ENCODE peak calls at places on chromosome X, in eight cellular contexts. L is kidney epithelial cell, Q is T-helper 9 cell, W is ELF-1, S is iris pigment epithelial cell, X is suprapubic skin, H is AML-193, M is left lung. A is an unnamed sample.

GRCh38 chrX:109880629-109881028 is 122.3 kb upstream of the TMEM164 start:
- DNase-seq in X (no peak), S (no peak), H (peak; percentile 50), L (no peak), M (no peak), Q (no peak), W (no peak), A (no peak)

GRCh38 chrX:1487401-1487800 is 34.7 kb upstream of the ASMTL start:
- DNase-seq in S (no peak), M (no peak), H (no peak), X (peak; percentile 21), W (no peak), Q (no peak), L (no peak), A (no peak)

GRCh38 chrX:11499076-11500044 is 166.4 kb downstream of the ARHGAP6 start:
- DNase-seq in X (no peak), H (no peak), L (no peak), M (no peak), W (no peak), S (peak; percentile 73), Q (no peak), A (peak; percentile 27)

GRCh38 chrX:115324194-115324593 is 34.7 kb downstream of the LUZP4 start:
- DNase-seq in X (no peak), Q (no peak), M (no peak), S (peak; percentile 22), W (no peak), H (no peak), L (no peak), A (no peak)

GRCh38 chrX:38170556-38170955 is 50.1 kb downstream of the SRPX start:
- DNase-seq in Q (no peak), H (no peak), L (no peak), W (no peak), X (no peak), S (no peak), M (no peak), A (no peak)

GRCh38 chrX:122913764-122914163 is 270.3 kb upstream of the GRIA3 start:
- DNase-seq in M (no peak), L (no peak), Q (no peak), X (no peak), W (no peak), H (no peak), S (no peak), A (no peak)

GRCh38 chrX:105051364-105051763 is 169.1 kb downstream of the TEX13A start:
- DNase-seq in X (no peak), S (no peak), M (peak; percentile 27), L (no peak), W (no peak), Q (no peak), H (no peak), A (no peak)

GRCh38 chrX:16870861-16871584 is 861 bp upstream of the RBBP7 start:
- DNase-seq in Q (peak; percentile 25), X (no peak), M (peak; percentile 83), L (no peak), W (peak; percentile 90), H (no peak), S (no peak), A (no peak)

GRCh38 chrX:121165930-121166359 is 118.5 kb downstream of the GLUD2 start:
- DNase-seq in W (no peak), M (no peak), X (no peak), H (no peak), L (no peak), Q (no peak), S (peak; percentile 15), A (no peak)

GRCh38 chrX:108165349-108166111 is 74.0 kb downstream of the ATG4A start:
- DNase-seq in S (peak; percentile 57), H (no peak), X (no peak), M (no peak), W (peak; percentile 86), Q (no peak), L (no peak), A (no peak)

GRCh38 chrX:153722704-153723350 is 1.4 kb downstream of the BCAP31 start:
- DNase-seq in M (no peak), L (no peak), H (peak; percentile 22), S (peak; percentile 11), X (no peak), Q (no peak), W (peak; percentile 64), A (no peak)

GRCh38 chrX:148991502-148991901 is 491.1 kb downstream of the AFF2 start:
- DNase-seq in W (no peak), X (no peak), Q (no peak), L (no peak), H (no peak), S (no peak), M (no peak), A (no peak)

GRCh38 chrX:34288782-34289181 is 156.7 kb upstream of the FAM47A start:
- DNase-seq in L (peak; percentile 10), H (no peak), S (no peak), M (no peak), W (no peak), X (no peak), Q (no peak), A (no peak)

GRCh38 chrX:136030357-136031225 is 45.4 kb downstream of the SLC9A6 start:
- DNase-seq in Q (no peak), X (peak; percentile 76), H (no peak), M (no peak), L (no peak), S (peak; percentile 81), W (no peak), A (no peak)

GRCh38 chrX:24145340-24146186 is 4.0 kb upstream of the ZFX start:
- DNase-seq in Q (no peak), H (no peak), S (peak; percentile 74), X (no peak), L (peak; percentile 29), W (no peak), M (no peak), A (no peak)

GRCh38 chrX:129556806-129557315 is 16.8 kb downstream of the OCRL start:
- DNase-seq in X (no peak), M (no peak), L (no peak), H (no peak), Q (no peak), W (no peak), S (no peak), A (no peak)

GRCh38 chrX:53294024-53294648 is 12.8 kb upstream of the IQSEC2 start:
- DNase-seq in Q (no peak), M (no peak), S (peak; percentile 29), L (no peak), H (no peak), W (no peak), X (no peak), A (no peak)

GRCh38 chrX:3717742-3718420 is 4.4 kb upstream of the PRKX start:
- DNase-seq in S (peak; percentile 70), M (no peak), Q (no peak), H (no peak), X (no peak), W (no peak), L (no peak), A (no peak)

GRCh38 chrX:26649534-26649933 is 433.6 kb downstream of the MAGEB5 start:
- DNase-seq in H (peak; percentile 12), M (no peak), X (no peak), W (no peak), S (peak; percentile 30), Q (no peak), L (no peak), A (no peak)

GRCh38 chrX:77415882-77416281 is 31.3 kb upstream of the FGF16 start:
- DNase-seq in S (no peak), Q (no peak), W (no peak), M (no peak), L (no peak), H (no peak), X (no peak), A (no peak)

GRCh38 chrX:119655125-119655524 is 37.8 kb downstream of the SEPTIN6 start:
- DNase-seq in H (no peak), L (peak; percentile 26), Q (peak; percentile 58), S (peak; percentile 95), W (peak; percentile 54), M (no peak), X (no peak), A (peak; percentile 88)

GRCh38 chrX:29419774-29420553 is 795.4 kb upstream of the MAGEB2 start:
- DNase-seq in Q (no peak), W (no peak), L (no peak), S (peak; percentile 80), X (no peak), M (no peak), H (no peak), A (peak; percentile 59)

GRCh38 chrX:108313662-108314061 is 124.6 kb downstream of the COL4A6 start:
- DNase-seq in Q (no peak), W (no peak), X (no peak), L (no peak), H (no peak), S (peak; percentile 70), M (no peak), A (no peak)

GRCh38 chrX:152520653-152521052 is 69.5 kb upstream of the GABRA3 start:
- DNase-seq in H (no peak), Q (no peak), S (no peak), M (no peak), W (no peak), X (no peak), L (no peak), A (no peak)

GRCh38 chrX:100681581-100681980 is 37.6 kb downstream of the SRPX2 start:
- DNase-seq in M (no peak), L (no peak), W (no peak), H (no peak), X (no peak), S (peak; percentile 39), Q (no peak), A (no peak)

GRCh38 chrX:12973561-12974216 is 1.2 kb upstream of the TMSB4X start:
- DNase-seq in W (no peak), H (peak; percentile 29), M (peak; percentile 70), L (no peak), S (no peak), Q (no peak), X (no peak), A (no peak)

GRCh38 chrX:136227948-136228584 is 23.1 kb downstream of the MAP7D3 start:
- DNase-seq in W (no peak), H (no peak), S (peak; percentile 51), Q (no peak), L (no peak), M (no peak), X (no peak), A (no peak)

GRCh38 chrX:1576201-1577101 is 15.0 kb upstream of the AKAP17A start:
- DNase-seq in X (no peak), S (no peak), M (no peak), Q (no peak), W (no peak), H (no peak), L (no peak), A (no peak)

A was measured in non-pigmented ciliary epithelial cell.